ENCODE peak calls at places on chromosome 14, in five cellular contexts. One of them, this sample, is unnamed.

GRCh38 chr14:92105073-92105844 is 1.1 kb downstream of the ATXN3 start:
- DNase-seq in ovary: no peak
- DNase-seq in mesendoderm: no peak
- DNase-seq in cardiac muscle cell: peak; percentile 54
- DNase-seq in PC-3: no peak
- DNase-seq in this sample: no peak

GRCh38 chr14:93068721-93069120 is 47.0 kb downstream of the ITPK1 start:
- DNase-seq in PC-3: no peak
- DNase-seq in mesendoderm: no peak
- DNase-seq in ovary: no peak
- DNase-seq in cardiac muscle cell: no peak
- DNase-seq in this sample: no peak

GRCh38 chr14:76957224-76957881 is 71.2 kb downstream of the IRF2BPL start:
- DNase-seq in PC-3: no peak
- DNase-seq in ovary: no peak
- DNase-seq in cardiac muscle cell: no peak
- DNase-seq in mesendoderm: peak; percentile 84
- DNase-seq in this sample: peak; percentile 56

GRCh38 chr14:64937176-64937820 is 5.2 kb downstream of the GPX2 start:
- DNase-seq in ovary: peak; percentile 55
- DNase-seq in cardiac muscle cell: peak; percentile 54
- DNase-seq in mesendoderm: no peak
- DNase-seq in PC-3: no peak
- DNase-seq in this sample: no peak

GRCh38 chr14:89504602-89505320 is 87.7 kb upstream of the FOXN3 start:
- DNase-seq in ovary: no peak
- DNase-seq in cardiac muscle cell: peak; percentile 50
- DNase-seq in mesendoderm: no peak
- DNase-seq in PC-3: peak; percentile 35
- DNase-seq in this sample: no peak

GRCh38 chr14:87643005-87643404 is 350.0 kb downstream of the GALC start:
- DNase-seq in PC-3: no peak
- DNase-seq in cardiac muscle cell: no peak
- DNase-seq in mesendoderm: no peak
- DNase-seq in ovary: no peak
- DNase-seq in this sample: peak; percentile 40

GRCh38 chr14:40447032-40447431 is 1014.8 kb upstream of the FBXO33 start:
- DNase-seq in ovary: no peak
- DNase-seq in cardiac muscle cell: no peak
- DNase-seq in mesendoderm: no peak
- DNase-seq in PC-3: no peak
- DNase-seq in this sample: no peak

GRCh38 chr14:99733551-99734405 is 49.7 kb downstream of the CYP46A1 start:
- DNase-seq in mesendoderm: no peak
- DNase-seq in ovary: peak; percentile 37
- DNase-seq in PC-3: no peak
- DNase-seq in cardiac muscle cell: no peak
- DNase-seq in this sample: no peak

GRCh38 chr14:32939254-32940065 is 781 bp downstream of the NPAS3 start:
- DNase-seq in PC-3: peak; percentile 63
- DNase-seq in ovary: peak; percentile 86
- DNase-seq in mesendoderm: peak; percentile 87
- DNase-seq in cardiac muscle cell: peak; percentile 83
- DNase-seq in this sample: peak; percentile 93

GRCh38 chr14:65465584-65465983 is 53.1 kb downstream of the FUT8 start:
- DNase-seq in PC-3: no peak
- DNase-seq in cardiac muscle cell: no peak
- DNase-seq in mesendoderm: no peak
- DNase-seq in ovary: no peak
- DNase-seq in this sample: no peak

GRCh38 chr14:104932676-104933631 is 8.3 kb downstream of the PLD4 start:
- DNase-seq in cardiac muscle cell: peak; percentile 89
- DNase-seq in mesendoderm: peak; percentile 77
- DNase-seq in PC-3: peak; percentile 93
- DNase-seq in ovary: peak; percentile 91
- DNase-seq in this sample: peak; percentile 93

GRCh38 chr14:96816281-96816680 is 19.1 kb downstream of the VRK1 start:
- DNase-seq in PC-3: no peak
- DNase-seq in mesendoderm: no peak
- DNase-seq in ovary: no peak
- DNase-seq in cardiac muscle cell: no peak
- DNase-seq in this sample: peak; percentile 37

GRCh38 chr14:101819251-101819990 is 57.9 kb downstream of the PPP2R5C start:
- DNase-seq in ovary: no peak
- DNase-seq in mesendoderm: no peak
- DNase-seq in PC-3: no peak
- DNase-seq in cardiac muscle cell: no peak
- DNase-seq in this sample: no peak

GRCh38 chr14:101960225-101960624 is 4.1 kb upstream of the DYNC1H1 start:
- DNase-seq in ovary: peak; percentile 30
- DNase-seq in cardiac muscle cell: peak; percentile 36
- DNase-seq in PC-3: peak; percentile 48
- DNase-seq in mesendoderm: peak; percentile 63
- DNase-seq in this sample: peak; percentile 67

GRCh38 chr14:64721391-64721791 is 17.2 kb downstream of the PLEKHG3 start:
- DNase-seq in ovary: peak; percentile 46
- DNase-seq in cardiac muscle cell: peak; percentile 49
- DNase-seq in PC-3: no peak
- DNase-seq in mesendoderm: no peak
- DNase-seq in this sample: peak; percentile 76

GRCh38 chr14:95054346-95055280 is 102.7 kb downstream of the DICER1 start:
- DNase-seq in ovary: no peak
- DNase-seq in PC-3: no peak
- DNase-seq in cardiac muscle cell: no peak
- DNase-seq in mesendoderm: no peak
- DNase-seq in this sample: no peak

GRCh38 chr14:81209187-81209836 is 11.4 kb downstream of the GTF2A1 start:
- DNase-seq in cardiac muscle cell: no peak
- DNase-seq in ovary: no peak
- DNase-seq in PC-3: no peak
- DNase-seq in mesendoderm: no peak
- DNase-seq in this sample: peak; percentile 7

GRCh38 chr14:79543966-79544365 is 667.3 kb downstream of the DIO2 start:
- DNase-seq in mesendoderm: peak; percentile 87
- DNase-seq in PC-3: peak; percentile 82
- DNase-seq in cardiac muscle cell: peak; percentile 32
- DNase-seq in ovary: no peak
- DNase-seq in this sample: peak; percentile 40

GRCh38 chr14:93008381-93008780 is 85.4 kb downstream of the CHGA start:
- DNase-seq in mesendoderm: no peak
- DNase-seq in cardiac muscle cell: peak; percentile 63
- DNase-seq in PC-3: peak; percentile 45
- DNase-seq in ovary: peak; percentile 78
- DNase-seq in this sample: no peak

GRCh38 chr14:35161231-35161630 is 38.9 kb downstream of the PRORP start:
- DNase-seq in mesendoderm: no peak
- DNase-seq in cardiac muscle cell: peak; percentile 11
- DNase-seq in ovary: no peak
- DNase-seq in PC-3: no peak
- DNase-seq in this sample: no peak

GRCh38 chr14:24196071-24197061 is 1.1 kb upstream of the TM9SF1 start:
- DNase-seq in PC-3: peak; percentile 11
- DNase-seq in cardiac muscle cell: peak; percentile 30
- DNase-seq in ovary: peak; percentile 36
- DNase-seq in mesendoderm: peak; percentile 21
- DNase-seq in this sample: no peak

GRCh38 chr14:92914087-92914656 is 8.8 kb upstream of the CHGA start:
- DNase-seq in cardiac muscle cell: peak; percentile 29
- DNase-seq in PC-3: peak; percentile 48
- DNase-seq in mesendoderm: peak; percentile 68
- DNase-seq in ovary: peak; percentile 50
- DNase-seq in this sample: peak; percentile 37

GRCh38 chr14:72790887-72791566 is 102.9 kb downstream of the DPF3 start:
- DNase-seq in PC-3: no peak
- DNase-seq in mesendoderm: no peak
- DNase-seq in ovary: no peak
- DNase-seq in cardiac muscle cell: no peak
- DNase-seq in this sample: no peak

GRCh38 chr14:21100931-21101330 is at the start of gene TMEM253:
- DNase-seq in ovary: no peak
- DNase-seq in cardiac muscle cell: no peak
- DNase-seq in PC-3: no peak
- DNase-seq in mesendoderm: no peak
- DNase-seq in this sample: no peak
- H3K27ac ChIP-seq in ovary: no peak within 1 kb of the TSS
- H3K27ac ChIP-seq in cardiac muscle cell: peak within 1 kb of the TSS; percentile 37
- H3K27ac ChIP-seq in PC-3: no peak within 1 kb of the TSS
- H3K27ac ChIP-seq in mesendoderm: no peak within 1 kb of the TSS
- H3K27ac ChIP-seq in this sample: no peak within 1 kb of the TSS

GRCh38 chr14:22926316-22926715 is 2.9 kb downstream of the PRMT5 start:
- DNase-seq in PC-3: peak; percentile 91
- DNase-seq in cardiac muscle cell: no peak
- DNase-seq in mesendoderm: no peak
- DNase-seq in ovary: no peak
- DNase-seq in this sample: no peak

GRCh38 chr14:22928237-22929103 is 706 bp downstream of the PRMT5 start:
- DNase-seq in mesendoderm: no peak
- DNase-seq in ovary: no peak
- DNase-seq in PC-3: peak; percentile 19
- DNase-seq in cardiac muscle cell: no peak
- DNase-seq in this sample: no peak

GRCh38 chr14:22922294-22922693 is 3.3 kb upstream of the RBM23 start:
- DNase-seq in PC-3: no peak
- DNase-seq in cardiac muscle cell: no peak
- DNase-seq in ovary: no peak
- DNase-seq in mesendoderm: no peak
- DNase-seq in this sample: no peak

GRCh38 chr14:22923746-22924145 is 4.8 kb upstream of the RBM23 start:
- DNase-seq in ovary: no peak
- DNase-seq in mesendoderm: no peak
- DNase-seq in PC-3: no peak
- DNase-seq in cardiac muscle cell: no peak
- DNase-seq in this sample: no peak

DNA sequence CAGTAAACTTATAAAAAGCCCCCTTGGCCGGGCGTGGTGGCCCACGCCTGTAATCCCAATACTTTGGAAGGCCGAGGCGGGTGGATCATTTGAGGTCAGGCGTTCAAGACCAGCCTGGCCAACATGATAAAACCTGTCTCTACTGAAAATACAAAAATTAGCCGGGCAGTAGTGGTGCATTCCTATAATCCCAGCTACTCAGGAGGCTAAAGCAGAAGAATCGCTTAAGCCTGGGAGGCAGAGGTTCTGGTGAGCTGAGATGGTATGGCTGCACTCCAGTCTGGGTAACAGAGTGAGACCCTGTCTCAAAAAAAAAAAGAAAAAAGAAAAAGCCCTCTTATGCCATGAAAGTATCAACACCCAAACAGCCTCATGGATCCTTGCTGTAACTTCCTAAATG is 3.7 kb downstream of the PRMT5 start:
- DNase-seq in mesendoderm: no peak
- DNase-seq in PC-3: no peak
- DNase-seq in ovary: no peak
- DNase-seq in cardiac muscle cell: no peak
- DNase-seq in this sample: no peak
- H3K4me1 ChIP-seq in mesendoderm: peaks cover 4% of the 10 kb centered on the region
- H3K4me1 ChIP-seq in PC-3: peaks cover 45% of the 10 kb centered on the region
- H3K4me1 ChIP-seq in ovary: no peaks in the 10 kb centered on the region
- H3K4me1 ChIP-seq in cardiac muscle cell: peaks cover 7% of the 10 kb centered on the region
- H3K4me1 ChIP-seq in this sample: peaks cover 39% of the 10 kb centered on the region

GRCh38 chr14:68362841-68363240 is 430.0 kb downstream of the ZFP36L1 start:
- DNase-seq in PC-3: no peak
- DNase-seq in ovary: no peak
- DNase-seq in mesendoderm: no peak
- DNase-seq in cardiac muscle cell: no peak
- DNase-seq in this sample: no peak

GRCh38 chr14:68361231-68361630 is 431.6 kb downstream of the ZFP36L1 start:
- DNase-seq in ovary: no peak
- DNase-seq in PC-3: peak; percentile 62
- DNase-seq in mesendoderm: peak; percentile 29
- DNase-seq in cardiac muscle cell: peak; percentile 67
- DNase-seq in this sample: peak; percentile 72

GRCh38 chr14:68358978-68359861 is 433.6 kb downstream of the ZFP36L1 start:
- DNase-seq in PC-3: no peak
- DNase-seq in mesendoderm: no peak
- DNase-seq in cardiac muscle cell: no peak
- DNase-seq in ovary: peak; percentile 47
- DNase-seq in this sample: no peak

GRCh38 chr14:68358500-68358899 is 434.4 kb downstream of the ZFP36L1 start:
- DNase-seq in mesendoderm: no peak
- DNase-seq in ovary: no peak
- DNase-seq in cardiac muscle cell: no peak
- DNase-seq in PC-3: no peak
- DNase-seq in this sample: no peak

GRCh38 chr14:68359862-68360552 is 432.9 kb downstream of the ZFP36L1 start:
- DNase-seq in PC-3: peak; percentile 28
- DNase-seq in cardiac muscle cell: peak; percentile 41
- DNase-seq in ovary: peak; percentile 75
- DNase-seq in mesendoderm: peak; percentile 62
- DNase-seq in this sample: no peak
- H3K27ac ChIP-seq in PC-3: no peak overlapping the region
- H3K27ac ChIP-seq in cardiac muscle cell: no peak overlapping the region
- H3K27ac ChIP-seq in ovary: peak overlapping the region; percentile 79
- H3K27ac ChIP-seq in mesendoderm: no peak overlapping the region
- H3K27ac ChIP-seq in this sample: no peak overlapping the region

DNA sequence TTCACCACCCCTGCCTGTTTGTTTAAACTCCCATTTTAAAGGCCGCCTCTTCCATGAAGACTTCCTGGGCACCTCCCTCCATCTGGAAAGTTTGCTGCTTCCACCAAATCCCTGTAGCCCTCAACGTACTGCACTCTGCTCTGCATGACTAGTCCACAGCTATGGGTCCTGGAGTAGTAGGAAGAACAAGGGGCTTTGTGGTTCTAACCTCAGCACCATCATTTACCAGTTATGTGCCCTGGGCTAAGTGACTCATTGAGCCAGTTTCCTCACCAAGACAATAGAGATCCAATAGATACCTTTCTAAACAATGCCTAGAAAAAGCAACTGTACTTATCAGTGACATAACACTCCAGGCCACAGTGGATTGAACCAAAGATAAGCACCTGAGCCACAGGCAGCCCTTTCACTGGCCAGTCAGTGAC is 8.5 kb upstream of the LTBP2 start:
- DNase-seq in PC-3: peak; percentile 93
- DNase-seq in mesendoderm: peak; percentile 94
- DNase-seq in cardiac muscle cell: peak; percentile 79
- DNase-seq in ovary: no peak
- DNase-seq in this sample: no peak
- H3K4me1 ChIP-seq in PC-3: peaks cover 57% of the 10 kb centered on the region
- H3K4me1 ChIP-seq in mesendoderm: peaks cover 29% of the 10 kb centered on the region
- H3K4me1 ChIP-seq in cardiac muscle cell: peaks cover 8% of the 10 kb centered on the region
- H3K4me1 ChIP-seq in ovary: peaks cover 16% of the 10 kb centered on the region
- H3K4me1 ChIP-seq in this sample: peaks cover 12% of the 10 kb centered on the region

GRCh38 chr14:54349713-54350112 is 47.1 kb upstream of the CDKN3 start:
- DNase-seq in mesendoderm: no peak
- DNase-seq in PC-3: no peak
- DNase-seq in ovary: no peak
- DNase-seq in cardiac muscle cell: no peak
- DNase-seq in this sample: no peak
- H3K27ac ChIP-seq in mesendoderm: no peak overlapping the region
- H3K27ac ChIP-seq in PC-3: no peak overlapping the region
- H3K27ac ChIP-seq in ovary: peak overlapping the region; percentile 73
- H3K27ac ChIP-seq in cardiac muscle cell: no peak overlapping the region
- H3K27ac ChIP-seq in this sample: no peak overlapping the region

This sample was measured in A673.